ENCODE peak calls at places on chromosomes 5 and 9, in eight cellular contexts. R is esophagus squamous epithelium; O is CD8-positive, alpha-beta memory T cell; W is mesothelial cell of epicardium; M is NCI-H1105; E is HCEC 1CT; C is AG09319; A is activated gamma-delta T cell treated with Interleukin-2 at 50 U/mL for 16 hours. G is an unnamed sample.

GRCh38 chr5:69335341-69335975 is 2.9 kb upstream of the CCDC125 start:
- DNase-seq in R (no peak), O (no peak), W (no peak), M (no peak), E (no peak), C (no peak), A (no peak), G (no peak)

GRCh38 chr9:89311346-89312153 is 555 bp downstream of the CKS2 start:
- DNase-seq in R (no peak), O (no peak), W (no peak), M (no peak), E (peak; percentile 14), C (no peak), A (no peak), G (no peak)

GRCh38 chr5:178869577-178869976 is 9.8 kb downstream of the ZNF354B start:
- DNase-seq in R (no peak), O (no peak), W (no peak), M (no peak), E (no peak), C (no peak), A (no peak), G (no peak)

GRCh38 chr9:131113655-131114563 is 11.5 kb upstream of the NUP214 start:
- DNase-seq in R (no peak), O (no peak), W (no peak), M (no peak), E (no peak), C (no peak), A (no peak), G (no peak)

GRCh38 chr5:174827521-174827920 is 103.1 kb downstream of the MSX2 start:
- DNase-seq in R (no peak), O (no peak), W (no peak), M (no peak), E (no peak), C (no peak), A (no peak), G (no peak)

GRCh38 chr9:76394896-76395244 is 644 bp upstream of the RFK start:
- DNase-seq in R (no peak), O (peak; percentile 49), W (no peak), M (peak; percentile 48), E (no peak), C (no peak), A (peak; percentile 43), G (no peak)

GRCh38 chr9:104367507-104367906 is 136.6 kb upstream of the OR13F1 start:
- DNase-seq in R (no peak), O (no peak), W (no peak), M (no peak), E (no peak), C (no peak), A (no peak), G (no peak)

GRCh38 chr9:124855944-124856773 is 2.9 kb downstream of the WDR38 start:
- DNase-seq in R (no peak), O (no peak), W (no peak), M (no peak), E (peak; percentile 36), C (no peak), A (no peak), G (no peak)

GRCh38 chr5:172760933-172761332 is 10.1 kb downstream of the DUSP1 start:
- DNase-seq in R (no peak), O (no peak), W (no peak), M (no peak), E (no peak), C (no peak), A (no peak), G (no peak)

GRCh38 chr9:127686461-127687393 is 20.1 kb upstream of the CFAP157 start:
- DNase-seq in R (no peak), O (no peak), W (no peak), M (no peak), E (no peak), C (no peak), A (no peak), G (no peak)

GRCh38 chr9:71263451-71263850 is 142.0 kb upstream of the TRPM3 start:
- DNase-seq in R (no peak), O (no peak), W (no peak), M (no peak), E (no peak), C (no peak), A (no peak), G (no peak)

GRCh38 chr9:37969130-37969529 is 65.2 kb upstream of the SLC25A51 start:
- DNase-seq in R (no peak), O (no peak), W (no peak), M (no peak), E (no peak), C (no peak), A (no peak), G (no peak)

GRCh38 chr5:95113489-95113888 is 171.4 kb downstream of the MCTP1 start:
- DNase-seq in R (no peak), O (no peak), W (no peak), M (no peak), E (peak; percentile 70), C (no peak), A (no peak), G (no peak)

GRCh38 chr9:120336021-120336752 is 243.8 kb downstream of the CDK5RAP2 start:
- DNase-seq in R (no peak), O (no peak), W (no peak), M (peak; percentile 32), E (peak; percentile 46), C (no peak), A (no peak), G (no peak)

GRCh38 chr9:28678097-28678496 is 1104.8 kb upstream of the C9orf72 start:
- DNase-seq in R (no peak), O (no peak), W (no peak), M (no peak), E (no peak), C (no peak), A (no peak), G (no peak)

GRCh38 chr5:40204157-40204556 is 475.6 kb upstream of the PTGER4 start:
- DNase-seq in R (no peak), O (no peak), W (no peak), M (no peak), E (no peak), C (no peak), A (no peak), G (no peak)